ENCODE peak calls at places on chromosomes 6 and 20, in nine cellular contexts. U is activated CD4-positive, alpha-beta T cell treated with anti-CD3 and anti-CD28 coated beads, Interleukin-2, amount 50 U/mL, for 24 hours; J is H7; Y is ascending aorta; E is activated T-cell treated with anti-CD3 and anti-CD28 coated beads, Interleukin-2, amount 50 U/mL, for 72 hours; S is progenitor cell of endocrine pancreas; Z is ELR; N is OCI-M1; I is activated CD4-positive, alpha-beta memory T cell treated with anti-CD3 and anti-CD28 coated beads for 36 hours. Q is an unnamed sample.

GRCh38 chr20:49685161-49685601 is 28.5 kb downstream of the B4GALT5 start:
- DNase-seq in Z (no peak), U (no peak), E (no peak), Y (no peak), I (no peak), N (no peak), S (no peak), J (no peak), Q (no peak)

GRCh38 chr6:167898673-167899311 is 72.1 kb downstream of the AFDN start:
- DNase-seq in I (no peak), S (no peak), U (no peak), Z (peak; percentile 69), E (no peak), J (no peak), Y (no peak), N (peak; percentile 61), Q (no peak)

GRCh38 chr6:111119550-111120329 is 32.4 kb downstream of the SLC16A10 start:
- DNase-seq in S (no peak), J (no peak), U (no peak), Y (no peak), I (no peak), Z (no peak), E (no peak), N (no peak), Q (no peak)

GRCh38 chr6:30463651-30464618 is 25.4 kb upstream of the HLA-E start:
- DNase-seq in S (no peak), U (no peak), I (peak; percentile 75), Z (peak; percentile 64), E (peak; percentile 58), N (peak; percentile 58), J (no peak), Y (no peak), Q (no peak)

GRCh38 chr20:51562334-51563140 is 20.0 kb upstream of the NFATC2 start:
- DNase-seq in U (no peak), S (peak; percentile 37), Z (peak; percentile 94), N (no peak), E (peak; percentile 34), Y (peak; percentile 95), J (peak; percentile 88), I (peak; percentile 19), Q (no peak)

GRCh38 chr20:56451056-56451765 is 17.2 kb upstream of the RTF2 start:
- DNase-seq in J (no peak), Z (no peak), Y (no peak), E (no peak), N (no peak), U (no peak), S (no peak), I (no peak), Q (no peak)

GRCh38 chr6:141301779-141302178 is 830.9 kb upstream of the GJE1 start:
- DNase-seq in Y (no peak), Z (no peak), N (no peak), I (no peak), S (no peak), E (no peak), U (no peak), J (no peak), Q (no peak)

GRCh38 chr20:57756921-57757320 is 47.1 kb upstream of the PMEPA1 start:
- DNase-seq in S (no peak), Z (no peak), E (no peak), U (no peak), N (no peak), J (no peak), I (no peak), Y (peak; percentile 16), Q (no peak)

GRCh38 chr20:45993197-45993951 is 15.3 kb upstream of the MMP9 start:
- DNase-seq in E (no peak), I (peak; percentile 30), Y (no peak), U (no peak), S (no peak), N (peak; percentile 19), J (no peak), Z (peak; percentile 87), Q (no peak)

GRCh38 chr6:47419621-47420020 is 58.0 kb upstream of the CD2AP start:
- DNase-seq in U (no peak), I (no peak), Z (peak; percentile 13), Y (no peak), N (peak; percentile 59), J (no peak), S (no peak), E (no peak), Q (no peak)

GRCh38 chr6:47634210-47635047 is 64.0 kb upstream of the ADGRF4 start:
- DNase-seq in N (no peak), S (no peak), I (no peak), Y (no peak), U (no peak), Z (no peak), J (no peak), E (no peak), Q (no peak)

GRCh38 chr6:139757766-139758655 is 383.6 kb upstream of the CITED2 start:
- DNase-seq in J (no peak), Y (no peak), N (no peak), I (no peak), U (no peak), E (no peak), Z (no peak), S (no peak), Q (no peak)

GRCh38 chr20:3800878-3801260 is 4.8 kb downstream of the CDC25B start:
- DNase-seq in I (no peak), S (no peak), N (no peak), Y (no peak), E (no peak), Z (no peak), U (no peak), J (no peak), Q (no peak)

GRCh38 chr6:168440520-168441433 is at the start of gene SMOC2:
- DNase-seq in Y (peak; percentile 72), Z (no peak), U (no peak), N (no peak), E (no peak), I (no peak), S (no peak), J (peak; percentile 89), Q (no peak)

GRCh38 chr6:168182908-168183612 is 104.0 kb upstream of the FRMD1 start:
- DNase-seq in Y (peak; percentile 22), S (no peak), E (no peak), U (no peak), N (no peak), J (peak; percentile 32), Z (no peak), I (no peak), Q (no peak)

GRCh38 chr6:92688328-92688727 is 731.0 kb downstream of the EPHA7 start:
- DNase-seq in Z (no peak), Y (no peak), I (no peak), U (no peak), N (peak; percentile 20), E (no peak), S (no peak), J (no peak), Q (no peak)

GRCh38 chr20:57838670-57839142 is 128.9 kb upstream of the PMEPA1 start:
- DNase-seq in J (no peak), I (no peak), S (no peak), N (no peak), E (no peak), U (no peak), Z (no peak), Y (no peak), Q (no peak)

GRCh38 chr20:57251344-57251743 is 15.1 kb downstream of the BMP7 start:
- DNase-seq in J (no peak), I (no peak), Y (no peak), U (no peak), N (no peak), S (no peak), Z (peak; percentile 32), E (peak; percentile 9), Q (no peak)

GRCh38 chr6:52640170-52640569 is 30.7 kb upstream of the TMEM14A start:
- DNase-seq in I (no peak), J (no peak), U (no peak), S (no peak), N (no peak), Y (no peak), E (no peak), Z (no peak), Q (no peak)

GRCh38 chr6:144898052-144898689 is 613.0 kb downstream of the UTRN start:
- DNase-seq in Z (peak; percentile 94), S (no peak), J (no peak), Y (no peak), I (no peak), N (no peak), U (no peak), E (no peak), Q (no peak)

GRCh38 chr6:65461121-65461520 is 245.9 kb downstream of the EYS start:
- DNase-seq in U (no peak), S (no peak), Y (no peak), J (no peak), E (no peak), N (peak; percentile 95), I (no peak), Z (no peak), Q (no peak)

GRCh38 chr6:20333870-20334269 is 67.8 kb upstream of the E2F3 start:
- DNase-seq in Z (no peak), E (no peak), I (no peak), J (no peak), N (no peak), Y (no peak), U (no peak), S (no peak), Q (no peak)

GRCh38 chr6:150138638-150139037 is 4.2 kb upstream of the PPP1R14C start:
- DNase-seq in Y (no peak), S (no peak), Z (no peak), E (no peak), J (no peak), U (no peak), I (no peak), N (no peak), Q (no peak)

GRCh38 chr20:42484335-42484734 is 705.4 kb downstream of the PTPRT start:
- DNase-seq in U (no peak), Y (peak; percentile 72), E (no peak), J (no peak), I (no peak), Z (no peak), S (no peak), N (no peak), Q (no peak)

GRCh38 chr6:119148102-119148824 is 69.8 kb upstream of the FAM184A start:
- DNase-seq in S (no peak), Y (peak; percentile 71), J (peak; percentile 63), E (no peak), Z (peak; percentile 68), N (peak; percentile 87), I (peak; percentile 22), U (no peak), Q (no peak)

GRCh38 chr6:125104425-125104824 is 49.1 kb upstream of the TPD52L1 start:
- DNase-seq in Z (peak; percentile 40), S (no peak), E (no peak), Y (no peak), J (no peak), N (no peak), U (no peak), I (no peak), Q (no peak)

GRCh38 chr6:51450248-51450957 is 631.7 kb downstream of the TFAP2B start:
- DNase-seq in J (no peak), I (no peak), E (no peak), Y (no peak), S (no peak), U (no peak), N (no peak), Z (no peak), Q (no peak)

GRCh38 chr6:97394160-97394748 is 111.2 kb upstream of the MMS22L start:
- DNase-seq in U (no peak), N (peak; percentile 90), S (peak; percentile 21), Z (peak; percentile 67), E (peak; percentile 62), J (peak; percentile 13), I (peak; percentile 34), Y (no peak), Q (no peak)

GRCh38 chr20:6768228-6769185 is 1.0 kb downstream of the BMP2 start:
- DNase-seq in E (no peak), U (no peak), Z (peak; percentile 9), N (no peak), J (peak; percentile 66), Y (peak; percentile 73), I (no peak), S (peak; percentile 18), Q (no peak)

GRCh38 chr6:490251-491037 is 98.9 kb downstream of the IRF4 start:
- DNase-seq in E (peak; percentile 67), N (peak; percentile 61), Y (no peak), U (no peak), S (no peak), J (no peak), Z (no peak), I (peak; percentile 76), Q (no peak)

GRCh38 chr20:20843982-20844381 is 131.5 kb upstream of the RALGAPA2 start:
- DNase-seq in J (peak; percentile 82), Y (no peak), N (peak; percentile 18), U (no peak), Z (no peak), I (no peak), E (no peak), S (no peak), Q (no peak)